ENCODE peak calls at places on chromosome 2, in nine cellular contexts. P is GM20000, D is HCT116, H is GM12865, E is H9, K is cardiac fibroblast, X is fibroblast of pulmonary artery, G is kidney, Z is transverse colon. O is an unnamed sample.

GRCh38 chr2:47241715-47242114 is 86.6 kb upstream of the STPG4 start:
- DNase-seq in K (no peak), H (no peak), P (no peak), E (no peak), Z (no peak), X (no peak), D (no peak), G (no peak), O (no peak)

GRCh38 chr2:111704246-111704645 is 179.7 kb downstream of the ANAPC1 start:
- DNase-seq in G (no peak), H (no peak), Z (no peak), X (peak; percentile 36), D (no peak), P (no peak), E (no peak), K (peak; percentile 72), O (peak; percentile 58)

GRCh38 chr2:128544321-128545037 is 225.8 kb upstream of the HS6ST1 start:
- DNase-seq in H (no peak), P (no peak), G (no peak), E (no peak), Z (no peak), D (no peak), X (no peak), K (no peak), O (no peak)

GRCh38 chr2:234913208-234913626 is 38.6 kb upstream of the SH3BP4 start:
- DNase-seq in Z (no peak), G (no peak), E (no peak), D (no peak), P (no peak), X (no peak), K (no peak), H (no peak), O (no peak)

GRCh38 chr2:127134833-127135830 is 28.2 kb upstream of the BIN1 start:
- DNase-seq in D (no peak), P (peak; percentile 42), K (no peak), H (no peak), X (no peak), E (no peak), G (peak; percentile 32), Z (no peak), O (no peak)

GRCh38 chr2:127064642-127065250 is 42.2 kb downstream of the BIN1 start:
- DNase-seq in H (peak; percentile 80), X (peak; percentile 92), E (peak; percentile 92), Z (peak; percentile 85), G (peak; percentile 98), D (peak; percentile 87), P (peak; percentile 91), K (peak; percentile 97), O (peak; percentile 93)

GRCh38 chr2:229610359-229610758 is 104.0 kb downstream of the DNER start:
- DNase-seq in E (no peak), K (peak; percentile 99), H (no peak), D (no peak), X (peak; percentile 77), G (no peak), P (no peak), Z (no peak), O (peak; percentile 88)

GRCh38 chr2:27071990-27072830 is 756 bp upstream of the OST4 start:
- DNase-seq in K (peak; percentile 49), H (peak; percentile 69), X (peak; percentile 87), E (peak; percentile 79), Z (peak; percentile 75), G (peak; percentile 94), P (peak; percentile 60), D (no peak), O (no peak)

GRCh38 chr2:25297738-25298137 is 44.0 kb downstream of the DNMT3A start:
- DNase-seq in G (no peak), P (no peak), D (no peak), E (peak; percentile 78), X (no peak), Z (no peak), K (no peak), H (no peak), O (no peak)

GRCh38 chr2:61135510-61135909 is 26.5 kb upstream of the C2orf74 start:
- DNase-seq in D (peak; percentile 13), X (peak; percentile 79), P (no peak), G (no peak), E (no peak), Z (no peak), K (peak; percentile 69), H (no peak), O (peak; percentile 52)

GRCh38 chr2:160510617-160511016 is 17.0 kb upstream of the RBMS1 start:
- DNase-seq in P (no peak), E (no peak), K (peak; percentile 47), G (no peak), Z (no peak), D (no peak), H (no peak), X (peak; percentile 64), O (no peak)

GRCh38 chr2:222318712-222319575 is 20.1 kb upstream of the PAX3 start:
- DNase-seq in Z (no peak), P (peak; percentile 89), X (peak; percentile 54), H (peak; percentile 74), E (no peak), D (no peak), G (peak; percentile 76), K (no peak), O (no peak)

GRCh38 chr2:65382776-65383357 is 49.5 kb downstream of the SPRED2 start:
- DNase-seq in G (peak; percentile 95), D (peak; percentile 96), P (peak; percentile 54), H (peak; percentile 92), E (peak; percentile 43), K (peak; percentile 90), X (peak; percentile 84), Z (peak; percentile 89), O (peak; percentile 97)
- TF ChIP-seq CTCF in G (peak; percentile 10), D (peak; percentile 33), P (peak; percentile 19), H (peak; percentile 27), E (no peak), K (no peak), X (no peak), Z (no peak), O (no peak)

GRCh38 chr2:143900006-143900405 is 619.9 kb downstream of the ZEB2 start:
- DNase-seq in E (no peak), P (no peak), H (no peak), X (no peak), K (no peak), Z (no peak), D (no peak), G (no peak), O (no peak)

GRCh38 chr2:143903172-143903856 is 616.6 kb downstream of the ZEB2 start:
- DNase-seq in D (no peak), K (no peak), X (peak; percentile 22), E (no peak), Z (no peak), P (no peak), H (no peak), G (no peak), O (no peak)

GRCh38 chr2:143906850-143907249 is 613.1 kb downstream of the ZEB2 start:
- DNase-seq in P (no peak), H (no peak), K (no peak), E (peak; percentile 49), X (no peak), D (no peak), Z (no peak), G (no peak), O (no peak)

GRCh38 chr2:143905587-143905986 is 614.3 kb downstream of the ZEB2 start:
- DNase-seq in H (no peak), K (no peak), G (no peak), P (no peak), X (no peak), D (no peak), Z (no peak), E (no peak), O (no peak)

GRCh38 chr2:143901185-143901842 is 618.6 kb downstream of the ZEB2 start:
- DNase-seq in D (peak; percentile 51), X (peak; percentile 72), Z (no peak), E (no peak), K (peak; percentile 85), G (no peak), H (peak; percentile 34), P (no peak), O (peak; percentile 31)
- TF ChIP-seq CTCF in D (no peak), X (no peak), Z (no peak), E (no peak), K (no peak), G (no peak), H (no peak), P (no peak), O (no peak)

GRCh38 chr2:137870682-137871081 is 93.6 kb upstream of the HNMT start:
- DNase-seq in Z (no peak), K (no peak), E (no peak), H (no peak), D (no peak), G (no peak), X (no peak), P (no peak), O (no peak)

GRCh38 chr2:137862651-137863050 is 101.6 kb upstream of the HNMT start:
- DNase-seq in K (no peak), X (no peak), D (no peak), H (no peak), G (no peak), Z (no peak), E (no peak), P (no peak), O (no peak)

DNA sequence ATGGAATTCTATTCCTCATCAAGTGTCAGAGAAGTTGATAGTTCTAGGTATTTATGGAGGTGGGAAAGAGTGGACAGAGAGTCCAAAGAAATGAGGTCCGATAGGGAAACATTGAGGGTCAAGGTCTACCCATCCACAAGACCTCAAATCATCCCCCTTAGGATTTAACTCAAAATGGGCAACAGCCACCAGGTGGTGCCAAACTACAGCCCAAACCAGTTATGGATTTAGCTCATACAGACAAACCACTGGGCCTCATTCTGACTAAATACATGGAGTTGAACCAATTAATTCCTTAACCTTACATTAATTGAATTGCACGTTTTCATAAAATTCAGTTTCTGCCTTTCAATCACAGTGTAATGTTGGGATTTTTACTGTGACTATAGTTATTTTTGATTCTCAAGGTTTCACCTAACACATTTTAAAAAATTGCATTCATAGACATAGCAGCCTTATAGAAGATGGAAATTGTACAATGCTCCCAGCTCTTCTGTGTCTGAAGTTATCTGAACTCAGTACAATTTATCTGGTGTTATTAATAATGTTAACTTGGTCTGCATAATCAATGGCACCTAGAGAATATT is 98.2 kb upstream of the HNMT start:
- DNase-seq in K (peak; percentile 68), D (peak; percentile 53), P (peak; percentile 25), X (peak; percentile 65), H (peak; percentile 66), E (peak; percentile 59), Z (peak; percentile 35), G (no peak), O (peak; percentile 16)
- TF ChIP-seq CTCF in K (peak; percentile 76), D (peak; percentile 62), P (peak; percentile 62), X (peak; percentile 84), H (peak; percentile 62), E (peak; percentile 86), Z (peak; percentile 41), G (peak; percentile 62), O (peak; percentile 85)

DNA sequence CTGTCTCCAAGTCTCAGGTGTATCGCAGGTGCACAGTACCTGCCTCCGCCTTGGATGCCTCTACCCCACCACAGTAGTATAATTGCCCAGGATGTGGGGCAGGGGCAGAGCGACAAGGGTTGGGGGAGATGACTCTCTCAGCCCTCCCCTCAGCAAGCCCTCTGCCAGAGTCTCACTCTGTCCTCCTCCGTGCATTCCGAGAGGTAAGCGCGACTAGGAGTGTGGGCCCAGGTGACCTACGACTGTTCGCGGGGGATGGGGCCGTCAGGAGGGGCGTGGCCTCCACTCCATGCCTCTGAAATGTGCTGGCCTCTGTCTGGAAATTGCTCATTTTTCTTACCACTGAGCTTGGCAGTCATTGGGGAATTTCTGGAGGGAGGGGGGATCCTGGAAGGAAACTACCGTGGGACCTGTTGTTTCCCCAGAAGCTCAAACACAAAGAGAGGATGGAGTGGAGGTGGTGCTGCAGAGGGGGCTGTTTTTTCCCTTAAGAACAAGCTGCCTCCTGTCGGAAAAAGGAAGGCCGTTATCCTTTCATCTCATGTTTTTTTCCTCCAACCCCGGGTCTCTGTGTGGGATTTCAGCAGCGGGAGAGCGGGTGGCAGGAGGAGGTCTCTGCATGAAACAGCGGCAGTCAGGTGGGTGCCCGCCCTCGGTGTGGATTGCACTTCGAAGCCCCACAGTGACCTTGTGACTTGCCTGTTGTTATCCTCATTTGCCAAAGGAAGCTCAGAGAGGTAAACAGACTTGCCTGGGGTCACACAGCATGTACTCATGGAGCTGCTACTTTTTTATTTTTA is 13.0 kb upstream of the RALB start:
- DNase-seq in D (no peak), K (peak; percentile 93), G (peak; percentile 83), E (peak; percentile 59), X (peak; percentile 89), H (peak; percentile 44), P (no peak), Z (peak; percentile 36), O (peak; percentile 79)
- TF ChIP-seq CTCF in D (no peak), K (no peak), G (no peak), E (no peak), X (no peak), H (no peak), P (no peak), Z (no peak), O (no peak)

O was measured in brain microvascular endothelial cell.